ENCODE peak calls at places on chromosomes 16 and 17, in six cellular contexts. I is GM04504; O is tibial artery; E is CD4-positive, alpha-beta T cell; K is stimulated activated CD4-positive, alpha-beta T cell treated with anti-CD3 and anti-CD28 coated beads, Interleukin-1b, Interleukin-23, amount 100 ng/mL, for 1 hour; U is GF-D8. P is an unnamed sample.
A peak's percentile ranks its signal among the peaks of the same experiment; 100 is the strongest.

GRCh38 chr17:72099919-72100318 is 20.9 kb upstream of the SOX9 start:
- DNase-seq in O (no peak), E (no peak), K (no peak), U (no peak), I (no peak), P (no peak)

GRCh38 chr17:75822119-75822799 is 21.9 kb downstream of the UNC13D start:
- DNase-seq in U (no peak), E (peak; percentile 31), K (no peak), I (no peak), O (no peak), P (no peak)

GRCh38 chr16:85715169-85716015 is 26.6 kb upstream of the GINS2 start:
- DNase-seq in U (no peak), O (no peak), I (no peak), K (no peak), E (no peak), P (no peak)

GRCh38 chr16:76118344-76118743 is 158.9 kb upstream of the CNTNAP4 start:
- DNase-seq in K (no peak), I (no peak), O (no peak), E (no peak), U (no peak), P (no peak)

GRCh38 chr17:60315650-60316049 is 76.3 kb downstream of the USP32 start:
- DNase-seq in U (no peak), I (no peak), K (no peak), O (no peak), E (no peak), P (no peak)

GRCh38 chr16:87582221-87582965 is 19.9 kb upstream of the JPH3 start:
- DNase-seq in O (peak; percentile 93), K (no peak), I (peak; percentile 73), U (no peak), E (no peak), P (no peak)

GRCh38 chr17:78706271-78706915 is 75.7 kb downstream of the CYTH1 start:
- DNase-seq in U (no peak), O (no peak), I (no peak), E (no peak), K (no peak), P (no peak)

GRCh38 chr17:81480140-81480917 is 32.3 kb downstream of the ACTG1 start:
- DNase-seq in U (no peak), O (peak; percentile 79), I (peak; percentile 64), E (no peak), K (no peak), P (no peak)